ENCODE peak calls at places on chromosomes 7 and 10, in five cellular contexts. A is H1, P is mesenchymal stem cell, F is trophoblast cell, Y is neuronal stem cell. R is an unnamed sample.

GRCh38 chr7:26180792-26181198 is 19.8 kb downstream of the HNRNPA2B1 start:
- DNase-seq in F (no peak), P (no peak), A (no peak), Y (no peak), R (no peak)

GRCh38 chr7:94397721-94398120 is 3.0 kb downstream of the COL1A2 start:
- DNase-seq in P (no peak), Y (no peak), F (no peak), A (no peak), R (no peak)

GRCh38 chr10:44066211-44066837 is 318.6 kb downstream of the CXCL12 start:
- DNase-seq in P (no peak), A (no peak), F (no peak), Y (no peak), R (no peak)

GRCh38 chr7:105773030-105773460 is 103.4 kb downstream of the ATXN7L1 start:
- DNase-seq in Y (no peak), A (no peak), P (no peak), F (no peak), R (peak)

GRCh38 chr7:47153076-47153475 is 428.8 kb downstream of the TNS3 start:
- DNase-seq in F (peak), Y (no peak), A (no peak), P (peak), R (no peak)

GRCh38 chr10:84114088-84114667 is 25.1 kb upstream of the GHITM start:
- DNase-seq in F (peak), Y (no peak), P (no peak), A (peak), R (no peak)

GRCh38 chr10:15461353-15462108 is 90.4 kb upstream of the FAM171A1 start:
- DNase-seq in Y (no peak), F (peak), A (no peak), P (peak), R (no peak)

GRCh38 chr10:76939862-76940495 is 697.6 kb downstream of the KCNMA1 start:
- DNase-seq in F (no peak), Y (no peak), P (no peak), A (no peak), R (no peak)

DNA sequence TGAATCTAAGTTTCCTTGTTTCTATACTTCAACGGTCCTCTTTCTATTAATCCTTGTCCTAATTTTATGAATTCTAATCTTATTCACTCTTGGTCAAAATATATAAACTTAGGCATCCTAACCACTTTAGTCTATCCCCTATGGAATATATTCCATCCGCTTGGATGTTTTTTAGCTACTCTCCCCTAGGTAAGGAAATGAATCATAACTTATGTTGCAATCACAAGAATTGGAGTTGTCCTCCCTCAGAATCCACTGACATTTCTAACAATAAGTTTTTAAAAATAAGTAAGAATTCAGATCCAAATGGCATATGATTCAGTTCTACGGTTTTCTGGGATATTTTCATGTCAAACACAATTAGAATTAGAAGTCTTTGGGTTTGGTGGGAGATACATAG is 1081.6 kb downstream of the SORCS1 start:
- DNase-seq in Y (no peak), P (no peak), A (no peak), F (no peak), R (no peak)
- H2BK12ac ChIP-seq in Y (no peak), P (no peak), A (no peak), F (no peak), R (no peak)

DNA sequence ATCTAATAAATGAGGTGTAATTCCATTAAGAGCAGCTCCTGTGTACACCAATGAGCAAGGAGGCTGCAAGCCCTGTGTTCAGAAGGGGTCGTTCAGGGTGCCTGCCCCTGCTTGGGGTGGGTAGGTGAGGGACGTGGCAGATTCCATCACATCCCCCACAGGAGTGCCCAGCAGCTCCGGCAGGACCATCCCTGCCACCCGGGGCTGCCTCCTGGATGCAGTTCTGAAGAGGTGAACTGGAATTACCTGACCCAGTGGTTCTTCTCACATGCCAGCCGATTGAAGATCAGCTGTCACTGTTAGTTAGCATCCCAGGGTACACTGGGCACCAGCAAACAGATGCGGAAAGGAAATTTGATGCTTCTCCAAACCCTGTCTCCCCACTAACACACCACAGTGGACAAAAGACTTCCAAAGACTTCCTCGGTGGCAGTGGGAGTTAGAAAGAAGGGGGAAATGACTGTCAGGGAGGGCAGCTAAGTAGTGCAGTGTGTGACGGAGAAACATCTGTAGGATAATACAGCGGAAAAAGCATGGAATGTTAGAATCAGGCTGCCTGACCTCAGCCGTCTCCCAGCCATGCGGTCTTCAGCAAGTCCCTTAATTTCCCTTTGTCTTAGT is 313.6 kb upstream of the ZMIZ1 start:
- DNase-seq in P (no peak), A (no peak), Y (no peak), F (no peak), R (no peak)
- H2BK12ac ChIP-seq in P (peak), A (no peak), Y (no peak), F (peak), R (no peak)

GRCh38 chr10:72508033-72508432 is 117.8 kb downstream of the MICU1 start:
- DNase-seq in A (no peak), P (no peak), F (no peak), Y (no peak), R (no peak)
- H2BK12ac ChIP-seq in A (no peak), P (no peak), F (no peak), Y (no peak), R (no peak)

DNA sequence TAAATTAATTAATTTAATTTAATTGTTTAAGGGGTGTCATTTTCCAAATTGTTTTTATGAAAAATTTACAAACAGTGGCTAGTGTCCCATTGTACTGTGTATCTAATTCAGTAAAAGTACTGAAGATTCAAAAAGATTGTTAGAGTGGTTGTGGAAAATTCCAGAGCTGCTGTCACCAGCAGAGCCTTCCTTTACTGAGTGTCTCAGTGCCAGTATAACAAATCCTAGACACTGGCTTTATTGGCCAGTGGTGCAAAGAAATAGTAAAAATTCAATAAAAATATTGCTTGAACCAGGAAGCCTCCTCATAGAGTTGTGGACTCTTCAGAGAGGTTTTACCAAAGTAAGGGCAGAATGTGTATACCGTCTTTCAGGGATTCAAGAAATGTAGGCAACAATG is 23.1 kb upstream of the HERPUD2 start:
- DNase-seq in F (no peak), P (no peak), A (no peak), Y (no peak), R (no peak)
- H2BK12ac ChIP-seq in F (no peak), P (no peak), A (no peak), Y (no peak), R (no peak)

GRCh38 chr7:34143397-34143796 is 238.1 kb downstream of the BMPER start:
- DNase-seq in P (peak), F (peak), A (no peak), Y (no peak), R (no peak)
- H2BK12ac ChIP-seq in P (no peak), F (no peak), A (no peak), Y (no peak), R (no peak)

DNA sequence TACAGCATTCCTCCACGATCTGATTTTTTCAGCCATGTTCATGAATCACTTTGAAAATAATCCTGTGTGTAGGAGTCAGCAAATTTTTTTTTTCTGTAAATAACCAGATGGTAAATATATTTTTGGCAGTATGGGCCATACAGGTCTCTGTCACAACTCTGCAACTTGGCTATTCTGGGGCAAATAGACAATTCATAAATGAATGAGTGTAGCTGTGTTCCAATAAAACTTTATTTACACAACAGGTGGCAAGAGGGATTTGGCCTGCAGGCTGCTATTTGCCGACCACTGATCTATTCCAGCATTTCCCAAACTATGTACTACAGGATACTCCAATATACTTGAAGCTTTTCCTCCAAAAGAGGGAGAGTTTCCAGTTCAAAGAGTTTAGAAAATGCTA is 78.7 kb upstream of the SVIL start:
- DNase-seq in Y (no peak), F (no peak), A (no peak), P (no peak), R (no peak)
- H2BK12ac ChIP-seq in Y (no peak), F (no peak), A (no peak), P (no peak), R (no peak)

DNA sequence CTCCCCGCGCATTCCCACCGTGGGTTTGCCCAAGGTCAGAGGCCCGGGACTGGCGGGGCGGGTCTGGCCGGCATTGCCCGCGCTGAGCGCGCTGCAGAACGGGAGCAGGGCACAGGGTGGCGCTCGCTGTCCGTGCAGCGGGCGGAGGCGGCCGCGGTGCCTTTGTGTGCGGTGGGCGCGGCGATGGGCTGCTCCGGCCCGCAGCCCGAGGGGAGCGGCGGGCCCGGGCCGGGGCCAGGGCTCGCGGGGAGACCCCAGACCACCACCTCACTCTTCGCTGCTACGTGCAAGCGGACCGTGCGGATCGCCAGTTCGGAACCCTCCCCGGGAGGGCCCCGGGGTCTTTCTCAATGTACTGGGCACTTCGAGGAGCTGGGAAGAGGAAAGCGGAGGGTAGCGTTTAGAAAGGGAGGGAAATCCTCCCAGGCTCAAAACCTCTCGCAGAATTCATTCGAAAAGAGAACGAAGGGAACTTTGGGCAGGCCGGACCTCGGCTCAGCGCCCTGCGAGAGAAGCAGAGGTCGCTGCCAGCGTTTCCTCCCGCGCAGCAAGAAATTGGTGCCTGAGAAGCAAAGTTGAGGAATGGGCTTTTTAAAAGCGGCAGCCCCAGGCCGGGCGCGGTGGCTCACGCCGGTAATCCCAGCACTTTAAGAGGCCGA is 8.5 kb downstream of the SP8 start:
- DNase-seq in Y (peak), A (peak), F (peak), P (peak), R (peak)
- H2BK12ac ChIP-seq in Y (no peak), A (peak), F (no peak), P (no peak), R (no peak)

GRCh38 chr10:124597677-124598165 is 136.1 kb downstream of the LHPP start:
- DNase-seq in A (no peak), Y (no peak), F (no peak), P (no peak), R (no peak)
- H2BK12ac ChIP-seq in A (no peak), Y (peak), F (no peak), P (no peak), R (no peak)